ENCODE peak calls at places on chromosomes 16 and 17, in four cellular contexts. R is K562, P is HepG2, V is GM12878. U is an unnamed sample.

GRCh38 chr17:45775576-45776011 is 8.5 kb upstream of the CRHR1 start:
- DNase-seq in R (no peak), P (no peak), V (no peak), U (no peak)

GRCh38 chr16:3295209-3295608 is 10.0 kb downstream of the TIGD7 start:
- DNase-seq in R (no peak), P (no peak), V (no peak), U (no peak)

GRCh38 chr17:81719410-81720266 is 7.6 kb downstream of the SLC25A10 start:
- DNase-seq in R (no peak), P (no peak), V (no peak), U (no peak)

GRCh38 chr17:28473542-28473941 is at the start of gene SLC13A2:
- DNase-seq in R (no peak), P (no peak), V (no peak), U (peak)

GRCh38 chr16:81265658-81266451 is 27.4 kb downstream of the BCO1 start:
- DNase-seq in R (no peak), P (no peak), V (no peak), U (no peak)

GRCh38 chr17:82187500-82187899 is 25.1 kb downstream of the CCDC57 start:
- DNase-seq in R (no peak), P (no peak), V (no peak), U (no peak)

GRCh38 chr16:70750893-70751467 is 50.0 kb downstream of the VAC14 start:
- DNase-seq in R (no peak), P (no peak), V (no peak), U (no peak)

GRCh38 chr16:2585651-2586081 is 47.8 kb downstream of the PDPK1 start:
- DNase-seq in R (no peak), P (no peak), V (no peak), U (no peak)

GRCh38 chr16:14416184-14416583 is 213.9 kb downstream of the PARN start:
- DNase-seq in R (no peak), P (no peak), V (no peak), U (no peak)

GRCh38 chr16:69565611-69566436 is at the start of gene NFAT5:
- DNase-seq in R (peak), P (peak), V (no peak), U (peak)

GRCh38 chr16:68782198-68783174 is 45.4 kb downstream of the CDH1 start:
- DNase-seq in R (no peak), P (no peak), V (no peak), U (no peak)

GRCh38 chr16:51139568-51139967 is 11.5 kb downstream of the SALL1 start:
- DNase-seq in R (no peak), P (no peak), V (no peak), U (no peak)

GRCh38 chr16:24525970-24526559 is 13.3 kb upstream of the RBBP6 start:
- DNase-seq in R (no peak), P (peak), V (no peak), U (no peak)

GRCh38 chr16:24737391-24737871 is 8.0 kb downstream of the TNRC6A start:
- DNase-seq in R (no peak), P (peak), V (no peak), U (no peak)

GRCh38 chr17:38745545-38745944 is 2.6 kb downstream of the PCGF2 start:
- DNase-seq in R (no peak), P (peak), V (no peak), U (no peak)

GRCh38 chr16:86924537-86924936 is 346.2 kb downstream of the FOXL1 start:
- DNase-seq in R (no peak), P (no peak), V (no peak), U (no peak)

GRCh38 chr16:79751785-79752184 is 151.2 kb upstream of the MAF start:
- DNase-seq in R (no peak), P (no peak), V (no peak), U (no peak)

GRCh38 chr17:83189013-83189672 is 109.7 kb downstream of the METRNL start:
- DNase-seq in R (no peak), P (no peak), V (no peak), U (peak)

GRCh38 chr17:62096401-62096670 is 31.3 kb upstream of the MED13 start:
- DNase-seq in R (no peak), P (no peak), V (no peak), U (no peak)

DNA sequence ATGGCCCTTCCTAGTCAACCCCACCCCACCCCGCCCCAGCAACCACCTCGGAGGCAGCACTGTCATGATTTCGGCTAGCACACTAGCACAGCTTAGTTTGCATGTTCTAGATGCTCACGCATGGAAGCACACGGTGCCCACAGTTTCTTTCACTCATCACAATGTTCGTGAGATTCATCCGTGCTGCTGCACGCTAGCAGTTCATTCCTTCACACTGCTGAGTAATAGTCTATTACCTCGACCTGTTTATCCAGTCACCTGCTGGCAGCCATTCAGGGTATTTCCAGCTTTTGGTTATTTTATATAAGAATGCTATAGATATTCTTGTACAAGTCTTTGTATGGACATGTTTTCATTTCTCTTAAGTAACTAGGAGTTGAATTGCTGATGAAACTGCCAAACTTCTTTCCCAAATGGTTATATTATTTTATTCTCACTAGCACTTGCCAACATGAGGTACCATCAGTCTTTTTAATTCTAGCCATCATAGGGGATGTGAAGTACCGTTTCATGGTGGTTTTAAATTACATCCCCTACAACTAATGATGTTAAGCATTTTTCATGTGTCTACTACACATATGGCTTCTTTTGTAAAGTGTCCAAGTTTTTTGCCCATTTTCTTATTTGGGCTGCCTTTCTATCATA is 75.7 kb downstream of the CYTH1 start:
- DNase-seq in R (no peak), P (no peak), V (peak), U (no peak)
- TF ChIP-seq CREM in R (no peak), P (no peak), V (peak), U (no peak)

GRCh38 chr16:23134274-23134673 is 15.0 kb downstream of the USP31 start:
- DNase-seq in R (no peak), P (peak), V (no peak), U (no peak)
- TF ChIP-seq CBFB in R (no peak), P (no peak), V (no peak), U (no peak)

DNA sequence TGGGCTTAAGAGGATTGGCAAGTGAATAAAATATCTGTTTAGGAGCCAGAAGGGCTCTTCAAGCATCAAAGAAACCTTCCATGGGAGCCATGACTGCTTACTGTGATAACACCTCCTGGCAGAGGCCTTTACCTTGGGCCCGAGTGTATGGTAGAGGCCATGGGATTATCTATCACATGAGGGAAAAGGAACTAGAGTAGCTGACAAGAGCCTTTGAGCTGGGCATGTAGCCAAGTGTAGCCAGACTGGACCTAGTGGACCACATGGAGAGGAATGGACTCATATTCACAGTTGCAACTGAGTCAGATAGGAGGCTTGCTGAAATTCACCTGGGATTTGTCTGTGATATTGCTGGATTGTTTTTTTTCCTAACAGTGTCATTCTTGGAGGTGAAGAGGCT is 276.0 kb upstream of the ZFHX3 start:
- DNase-seq in R (no peak), P (no peak), V (no peak), U (no peak)
- TF ChIP-seq CREM in R (no peak), P (no peak), V (no peak), U (no peak)

DNA sequence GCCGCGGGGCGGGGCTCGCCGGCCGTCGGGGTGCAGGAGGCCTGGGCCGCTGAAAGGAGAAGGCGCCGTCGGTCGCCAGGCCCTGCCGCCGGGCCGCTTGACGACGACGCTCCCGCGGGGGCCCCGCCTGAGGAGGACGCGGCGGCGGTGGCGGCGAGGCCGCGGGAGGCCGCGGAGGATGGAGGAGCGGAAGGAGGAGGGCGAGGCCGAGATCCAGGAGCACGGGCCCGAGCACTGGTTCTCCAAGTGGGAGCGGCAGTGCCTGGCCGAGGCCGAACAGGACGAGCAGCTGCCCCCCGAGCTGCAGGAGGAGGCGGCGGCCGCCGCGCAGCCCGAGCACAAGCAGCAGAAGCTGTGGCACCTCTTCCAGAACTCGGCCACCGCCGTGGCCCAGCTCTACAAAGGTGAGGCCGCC is 430 bp downstream of the HAPSTR1 start:
- DNase-seq in R (no peak), P (no peak), V (no peak), U (peak)
- TF ChIP-seq CBFB in R (no peak), P (no peak), V (no peak), U (no peak)

GRCh38 chr17:32385121-32385520 is 35.2 kb downstream of the ZNF207 start:
- DNase-seq in R (no peak), P (no peak), V (no peak), U (no peak)

GRCh38 chr17:32385971-32386370 is 36.0 kb downstream of the ZNF207 start:
- DNase-seq in R (no peak), P (no peak), V (no peak), U (no peak)

GRCh38 chr17:32383926-32384434 is 34.0 kb downstream of the ZNF207 start:
- DNase-seq in R (no peak), P (no peak), V (no peak), U (no peak)

GRCh38 chr17:32388613-32389459 is 38.9 kb downstream of the ZNF207 start:
- DNase-seq in R (no peak), P (peak), V (no peak), U (no peak)

DNA sequence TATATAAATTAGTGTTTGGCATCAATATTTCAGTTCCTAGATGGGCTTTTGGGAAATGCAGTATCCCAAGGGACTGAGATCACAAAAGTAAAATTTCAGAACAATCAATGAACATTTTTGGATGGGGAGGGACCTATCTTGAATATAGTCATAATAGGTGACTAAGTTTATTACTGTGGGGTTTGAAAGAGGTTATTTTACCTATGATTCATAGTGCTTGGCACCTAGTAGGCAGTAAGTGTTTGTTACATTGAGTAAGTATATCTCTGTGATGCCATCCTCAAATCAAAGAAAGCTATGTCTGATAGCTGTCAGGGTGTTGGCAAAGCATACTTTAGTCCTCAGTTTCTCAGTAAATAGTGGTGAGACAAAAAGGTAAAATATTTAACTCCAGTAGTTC is 36.9 kb downstream of the ZNF207 start:
- DNase-seq in R (no peak), P (no peak), V (no peak), U (no peak)
- TF ChIP-seq CREM in R (no peak), P (no peak), V (no peak), U (no peak)

DNA sequence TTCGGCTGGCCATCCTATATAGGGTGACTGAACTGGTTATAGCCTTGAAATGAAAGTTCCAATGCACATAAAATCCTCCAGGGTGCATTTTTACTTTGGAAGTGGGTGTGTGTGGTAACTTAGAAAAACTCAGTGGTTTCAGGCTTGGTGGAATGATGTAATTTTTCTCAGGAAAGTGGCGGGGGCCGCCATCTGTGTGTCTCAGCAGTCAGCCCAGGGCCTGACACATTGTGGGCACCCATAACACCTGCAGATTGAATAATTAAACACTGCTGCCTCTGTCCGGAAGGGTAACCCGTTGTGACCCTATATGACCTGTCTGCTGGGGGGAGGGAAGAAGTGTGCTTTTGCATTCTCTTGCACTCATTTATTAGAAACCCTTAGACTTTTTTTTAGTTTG is 2.2 kb upstream of the PDP2 start:
- DNase-seq in R (no peak), P (no peak), V (no peak), U (no peak)
- TF ChIP-seq CBFB in R (no peak), P (no peak), V (no peak), U (no peak)

GRCh38 chr16:27436921-27437650 is 35.1 kb downstream of the IL21R start:
- DNase-seq in R (no peak), P (no peak), V (no peak), U (no peak)
- TF ChIP-seq CREM in R (no peak), P (no peak), V (no peak), U (no peak)

U was measured in WTC11.